ENCODE peak calls at places on chromosomes 12 and 14, in seven cellular contexts. One of them, this sample, is unnamed.

GRCh38 chr12:7832059-7832696 is 40.5 kb downstream of the SLC2A14 start:
- DNase-seq in astrocyte of the spinal cord: peak
- DNase-seq in PC-9: peak
- DNase-seq in psoas muscle: no peak
- DNase-seq in left lung: no peak
- DNase-seq in AG10803: peak
- DNase-seq in astrocyte of the cerebellum: peak
- DNase-seq in this sample: peak

GRCh38 chr12:124149287-124149686 is 145.6 kb upstream of the RFLNA start:
- DNase-seq in astrocyte of the spinal cord: no peak
- DNase-seq in PC-9: no peak
- DNase-seq in psoas muscle: no peak
- DNase-seq in left lung: no peak
- DNase-seq in AG10803: no peak
- DNase-seq in astrocyte of the cerebellum: no peak
- DNase-seq in this sample: no peak

GRCh38 chr14:72104011-72104613 is 171.9 kb downstream of the RGS6 start:
- DNase-seq in astrocyte of the spinal cord: no peak
- DNase-seq in PC-9: no peak
- DNase-seq in psoas muscle: no peak
- DNase-seq in left lung: no peak
- DNase-seq in AG10803: no peak
- DNase-seq in astrocyte of the cerebellum: no peak
- DNase-seq in this sample: no peak

GRCh38 chr12:38638401-38638800 is 267.0 kb downstream of the CPNE8 start:
- DNase-seq in astrocyte of the spinal cord: no peak
- DNase-seq in PC-9: peak
- DNase-seq in psoas muscle: no peak
- DNase-seq in left lung: no peak
- DNase-seq in AG10803: no peak
- DNase-seq in astrocyte of the cerebellum: no peak
- DNase-seq in this sample: no peak

GRCh38 chr12:26100966-26101744 is 23.7 kb downstream of the BHLHE41 start:
- DNase-seq in astrocyte of the spinal cord: no peak
- DNase-seq in PC-9: peak
- DNase-seq in psoas muscle: no peak
- DNase-seq in left lung: no peak
- DNase-seq in AG10803: no peak
- DNase-seq in astrocyte of the cerebellum: no peak
- DNase-seq in this sample: no peak

GRCh38 chr12:124441443-124442190 is 125.8 kb downstream of the NCOR2 start:
- DNase-seq in astrocyte of the spinal cord: peak
- DNase-seq in PC-9: peak
- DNase-seq in psoas muscle: no peak
- DNase-seq in left lung: peak
- DNase-seq in AG10803: peak
- DNase-seq in astrocyte of the cerebellum: peak
- DNase-seq in this sample: no peak

GRCh38 chr14:32382704-32383103 is 53.6 kb downstream of the AKAP6 start:
- DNase-seq in astrocyte of the spinal cord: peak
- DNase-seq in PC-9: peak
- DNase-seq in psoas muscle: no peak
- DNase-seq in left lung: no peak
- DNase-seq in AG10803: no peak
- DNase-seq in astrocyte of the cerebellum: peak
- DNase-seq in this sample: peak

GRCh38 chr14:23324455-23324846 is 3.2 kb downstream of the PABPN1 start:
- DNase-seq in astrocyte of the spinal cord: no peak
- DNase-seq in PC-9: no peak
- DNase-seq in psoas muscle: no peak
- DNase-seq in left lung: no peak
- DNase-seq in AG10803: no peak
- DNase-seq in astrocyte of the cerebellum: no peak
- DNase-seq in this sample: no peak

GRCh38 chr14:67636361-67636919 is 16.7 kb downstream of the ARG2 start:
- DNase-seq in astrocyte of the spinal cord: peak
- DNase-seq in PC-9: no peak
- DNase-seq in psoas muscle: no peak
- DNase-seq in left lung: no peak
- DNase-seq in AG10803: peak
- DNase-seq in astrocyte of the cerebellum: no peak
- DNase-seq in this sample: no peak

GRCh38 chr12:89345376-89345775 is 6.9 kb downstream of the DUSP6 start:
- DNase-seq in astrocyte of the spinal cord: no peak
- DNase-seq in PC-9: no peak
- DNase-seq in psoas muscle: no peak
- DNase-seq in left lung: no peak
- DNase-seq in AG10803: no peak
- DNase-seq in astrocyte of the cerebellum: no peak
- DNase-seq in this sample: no peak

GRCh38 chr12:68614772-68615171 is 4.1 kb downstream of the RAP1B start:
- DNase-seq in astrocyte of the spinal cord: no peak
- DNase-seq in PC-9: no peak
- DNase-seq in psoas muscle: no peak
- DNase-seq in left lung: no peak
- DNase-seq in AG10803: no peak
- DNase-seq in astrocyte of the cerebellum: no peak
- DNase-seq in this sample: no peak
- H3K4me3 ChIP-seq in astrocyte of the spinal cord: no peak
- H3K4me3 ChIP-seq in PC-9: no peak
- H3K4me3 ChIP-seq in psoas muscle: peak
- H3K4me3 ChIP-seq in left lung: peak
- H3K4me3 ChIP-seq in AG10803: peak
- H3K4me3 ChIP-seq in astrocyte of the cerebellum: no peak
- H3K4me3 ChIP-seq in this sample: no peak

GRCh38 chr12:19171731-19172130 is 42.2 kb downstream of the PLEKHA5 start:
- DNase-seq in astrocyte of the spinal cord: no peak
- DNase-seq in PC-9: no peak
- DNase-seq in psoas muscle: no peak
- DNase-seq in left lung: no peak
- DNase-seq in AG10803: no peak
- DNase-seq in astrocyte of the cerebellum: no peak
- DNase-seq in this sample: no peak
- TF ChIP-seq CTCF in astrocyte of the spinal cord: no peak
- TF ChIP-seq CTCF in PC-9: no peak
- TF ChIP-seq CTCF in psoas muscle: no peak
- TF ChIP-seq CTCF in left lung: no peak
- TF ChIP-seq CTCF in AG10803: no peak
- TF ChIP-seq CTCF in astrocyte of the cerebellum: no peak
- TF ChIP-seq CTCF in this sample: no peak

GRCh38 chr12:59459966-59460365 is 135.9 kb upstream of the SLC16A7 start:
- DNase-seq in astrocyte of the spinal cord: peak
- DNase-seq in PC-9: peak
- DNase-seq in psoas muscle: no peak
- DNase-seq in left lung: no peak
- DNase-seq in AG10803: peak
- DNase-seq in astrocyte of the cerebellum: no peak
- DNase-seq in this sample: no peak
- H3K4me3 ChIP-seq in astrocyte of the spinal cord: no peak
- H3K4me3 ChIP-seq in PC-9: no peak
- H3K4me3 ChIP-seq in psoas muscle: no peak
- H3K4me3 ChIP-seq in left lung: no peak
- H3K4me3 ChIP-seq in AG10803: no peak
- H3K4me3 ChIP-seq in astrocyte of the cerebellum: no peak
- H3K4me3 ChIP-seq in this sample: no peak

GRCh38 chr14:74531467-74531866 is 37.9 kb downstream of the ISCA2 start:
- DNase-seq in astrocyte of the spinal cord: peak
- DNase-seq in PC-9: no peak
- DNase-seq in psoas muscle: no peak
- DNase-seq in left lung: no peak
- DNase-seq in AG10803: peak
- DNase-seq in astrocyte of the cerebellum: no peak
- DNase-seq in this sample: peak
- TF ChIP-seq CTCF in astrocyte of the spinal cord: no peak
- TF ChIP-seq CTCF in PC-9: no peak
- TF ChIP-seq CTCF in psoas muscle: no peak
- TF ChIP-seq CTCF in left lung: no peak
- TF ChIP-seq CTCF in AG10803: peak
- TF ChIP-seq CTCF in astrocyte of the cerebellum: peak
- TF ChIP-seq CTCF in this sample: peak

This sample was measured in HFF-Myc.